ENCODE peak calls at places on chromosomes 11 and 22, in five cellular contexts. N is A549, G is OCI-LY7, Q is RWPE2, Y is lung. S is an unnamed sample.
A peak's percentile ranks its signal among the peaks of the same experiment; 100 is the strongest.

GRCh38 chr11:33646629-33647028 is 54.0 kb downstream of the C11orf91 start:
- DNase-seq in Y (no peak), Q (no peak), N (no peak), G (no peak), S (no peak)

GRCh38 chr11:107014871-107015270 is 3.4 kb downstream of the GUCY1A2 start:
- DNase-seq in N (no peak), G (no peak), Y (no peak), Q (no peak), S (no peak)

GRCh38 chr11:3002871-3003270 is 10.7 kb upstream of the NAP1L4 start:
- DNase-seq in Y (no peak), G (no peak), N (no peak), Q (no peak), S (no peak)

GRCh38 chr11:119786431-119787073 is 57.6 kb upstream of the NECTIN1 start:
- DNase-seq in Y (no peak), Q (no peak), G (no peak), N (no peak), S (no peak)

GRCh38 chr11:20027546-20028014 is 132.7 kb downstream of the DBX1 start:
- DNase-seq in Y (no peak), Q (no peak), N (no peak), G (no peak), S (no peak)

GRCh38 chr11:79237676-79238075 is 203.2 kb downstream of the TENM4 start:
- DNase-seq in Y (no peak), Q (no peak), G (no peak), N (no peak), S (no peak)

GRCh38 chr11:112042161-112042960 is 17.2 kb downstream of the DLAT start:
- DNase-seq in Q (no peak), N (no peak), Y (no peak), G (no peak), S (no peak)

GRCh38 chr11:3955299-3955665 is 99.8 kb downstream of the STIM1 start:
- DNase-seq in G (no peak), Y (no peak), Q (no peak), N (no peak), S (no peak)

GRCh38 chr11:120137187-120137610 is 714 bp downstream of the TRIM29 start:
- DNase-seq in Q (peak; percentile 47), G (no peak), N (no peak), Y (peak; percentile 27), S (no peak)

GRCh38 chr11:72333657-72334056 is 89.7 kb upstream of the PHOX2A start:
- DNase-seq in Y (no peak), G (peak; percentile 24), N (no peak), Q (no peak), S (peak; percentile 29)
- TF ChIP-seq CTCF in Y (no peak), G (peak; percentile 28), N (no peak), Q (no peak), S (no peak)

GRCh38 chr22:31341386-31342088 is 4.6 kb downstream of the PATZ1 start:
- DNase-seq in N (no peak), Q (no peak), Y (no peak), G (no peak), S (no peak)

GRCh38 chr22:31343235-31344191 is 2.6 kb downstream of the PATZ1 start:
- DNase-seq in Y (peak; percentile 87), G (peak; percentile 61), Q (no peak), N (no peak), S (no peak)

GRCh38 chr22:31340765-31341247 is 5.3 kb downstream of the PATZ1 start:
- DNase-seq in N (no peak), Y (no peak), G (no peak), Q (no peak), S (no peak)

GRCh38 chr22:31344369-31345330 is 1.5 kb downstream of the PATZ1 start:
- DNase-seq in Q (no peak), Y (peak; percentile 39), N (no peak), G (peak; percentile 65), S (peak; percentile 12)

DNA sequence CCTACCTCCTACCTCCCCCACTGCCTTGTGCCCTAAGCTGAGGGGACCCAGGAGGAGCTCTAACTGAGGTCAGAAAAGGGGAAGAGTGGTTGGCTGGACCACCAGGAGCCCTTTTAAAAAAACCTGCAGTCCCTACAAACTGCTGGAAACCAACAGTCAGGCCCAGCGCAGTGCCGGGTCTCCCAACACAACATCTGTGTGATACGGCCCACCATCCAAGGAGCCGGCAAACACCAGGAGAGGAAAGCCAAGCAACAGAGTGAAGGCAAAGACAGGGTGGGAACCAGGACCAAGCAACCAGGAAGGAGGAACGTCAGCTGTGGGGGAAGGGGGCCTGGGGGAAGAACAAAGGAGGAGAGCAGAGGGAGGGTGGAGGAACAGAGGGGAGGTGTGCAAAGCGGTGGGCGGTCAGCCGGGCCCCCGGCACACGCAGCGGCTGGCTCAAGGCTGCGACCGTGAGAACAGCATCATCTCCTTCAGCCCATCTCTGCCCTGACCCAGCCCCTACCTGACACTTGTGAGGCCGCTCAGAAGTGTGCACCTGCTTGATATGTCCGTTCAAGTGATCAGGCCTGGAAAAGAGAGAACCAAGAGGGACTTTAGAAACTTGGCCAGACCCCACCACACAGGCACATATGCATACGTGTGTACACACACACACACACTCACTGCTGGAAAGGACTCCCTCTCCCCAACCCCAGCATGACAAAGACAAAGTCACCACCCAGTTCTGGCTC is 3.6 kb downstream of the PATZ1 start:
- DNase-seq in Q (no peak), G (no peak), N (no peak), Y (no peak), S (no peak)
- H3K4me3 ChIP-seq in Q (no peak overlapping the region), G (peak overlapping the region; percentile 84), N (no peak overlapping the region), Y (no peak overlapping the region), S (peak overlapping the region; percentile 72)

GRCh38 chr11:45722144-45722543 is 56.7 kb upstream of the CHST1 start:
- DNase-seq in Y (no peak), Q (no peak), N (no peak), G (no peak), S (no peak)
- TF ChIP-seq CTCF in Y (no peak), Q (no peak), N (no peak), G (no peak), S (no peak)

GRCh38 chr11:65927904-65928397 is 8.7 kb downstream of the DRAP1 start:
- DNase-seq in Y (peak; percentile 39), Q (no peak), N (no peak), G (peak; percentile 46), S (peak; percentile 63)
- H3K4me3 ChIP-seq in Y (no peak overlapping the region), Q (no peak overlapping the region), N (no peak overlapping the region), G (peak overlapping the region; percentile 15), S (peak overlapping the region; percentile 42)

GRCh38 chr11:59141191-59141590 is 1.5 kb upstream of the FAM111A start:
- DNase-seq in N (no peak), Y (no peak), Q (no peak), G (no peak), S (no peak)

GRCh38 chr11:59141673-59142460 is 789 bp upstream of the FAM111A start:
- DNase-seq in G (no peak), N (no peak), Q (no peak), Y (no peak), S (no peak)

GRCh38 chr11:59144579-59145345 is 2.1 kb downstream of the FAM111A start:
- DNase-seq in Y (peak; percentile 81), N (peak; percentile 68), G (peak; percentile 93), Q (peak; percentile 91), S (peak; percentile 72)

GRCh38 chr11:59144096-59144495 is 1.4 kb downstream of the FAM111A start:
- DNase-seq in N (no peak), Q (no peak), G (peak; percentile 16), Y (no peak), S (no peak)

DNA sequence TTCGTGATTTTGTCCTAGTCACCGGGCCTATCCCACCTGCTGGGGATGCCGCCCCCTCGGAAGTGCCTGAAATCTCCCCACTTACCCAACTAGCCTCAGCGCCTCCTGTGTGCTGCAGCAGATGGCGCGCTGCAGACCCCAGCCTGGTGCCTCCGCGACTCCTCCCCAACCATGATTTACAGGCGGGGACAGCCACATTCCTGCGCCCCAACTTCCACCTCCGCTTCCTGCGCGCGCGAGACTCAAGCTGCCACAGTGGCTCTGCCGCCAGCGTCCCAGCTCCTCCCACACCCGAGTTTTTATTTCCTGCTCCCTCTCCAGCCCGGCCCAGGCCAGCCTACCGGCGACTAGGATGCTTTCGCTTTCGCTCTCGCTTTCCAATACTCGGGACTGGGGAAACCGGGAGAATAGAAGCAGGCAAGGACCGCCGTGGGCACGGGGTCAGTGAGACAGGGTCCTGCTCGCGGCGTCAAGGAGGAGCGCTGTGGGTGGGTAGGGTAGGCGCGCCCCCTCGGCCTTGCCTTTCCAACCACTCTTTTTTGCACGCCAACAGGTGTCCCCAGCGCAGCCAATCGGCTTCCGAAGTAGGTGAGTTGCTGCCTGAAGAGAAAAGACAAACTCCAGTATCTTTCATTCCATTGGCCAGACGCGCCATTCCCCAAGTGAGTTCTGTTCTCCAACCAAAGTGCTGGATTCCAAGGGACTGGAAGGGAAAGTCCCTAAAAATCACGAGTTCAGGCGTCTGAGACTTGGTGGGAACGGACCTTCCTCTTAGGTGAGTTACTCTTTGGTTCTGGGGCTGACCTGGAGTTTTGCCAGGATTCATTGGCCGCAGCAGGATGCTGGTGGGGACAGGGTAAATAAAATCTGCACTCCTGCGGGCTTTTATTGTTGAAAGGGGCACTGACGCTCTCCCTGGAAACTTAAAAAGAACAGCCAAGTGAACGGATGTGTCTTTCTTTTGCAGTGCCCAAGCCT is at the start of gene FAM111A:
- DNase-seq in N (peak; percentile 81), Y (peak; percentile 92), G (peak; percentile 81), Q (peak; percentile 90), S (peak; percentile 90)
- TF ChIP-seq CTCF in N (peak; percentile 34), Y (no peak), G (peak; percentile 75), Q (peak; percentile 53), S (peak; percentile 45)

DNA sequence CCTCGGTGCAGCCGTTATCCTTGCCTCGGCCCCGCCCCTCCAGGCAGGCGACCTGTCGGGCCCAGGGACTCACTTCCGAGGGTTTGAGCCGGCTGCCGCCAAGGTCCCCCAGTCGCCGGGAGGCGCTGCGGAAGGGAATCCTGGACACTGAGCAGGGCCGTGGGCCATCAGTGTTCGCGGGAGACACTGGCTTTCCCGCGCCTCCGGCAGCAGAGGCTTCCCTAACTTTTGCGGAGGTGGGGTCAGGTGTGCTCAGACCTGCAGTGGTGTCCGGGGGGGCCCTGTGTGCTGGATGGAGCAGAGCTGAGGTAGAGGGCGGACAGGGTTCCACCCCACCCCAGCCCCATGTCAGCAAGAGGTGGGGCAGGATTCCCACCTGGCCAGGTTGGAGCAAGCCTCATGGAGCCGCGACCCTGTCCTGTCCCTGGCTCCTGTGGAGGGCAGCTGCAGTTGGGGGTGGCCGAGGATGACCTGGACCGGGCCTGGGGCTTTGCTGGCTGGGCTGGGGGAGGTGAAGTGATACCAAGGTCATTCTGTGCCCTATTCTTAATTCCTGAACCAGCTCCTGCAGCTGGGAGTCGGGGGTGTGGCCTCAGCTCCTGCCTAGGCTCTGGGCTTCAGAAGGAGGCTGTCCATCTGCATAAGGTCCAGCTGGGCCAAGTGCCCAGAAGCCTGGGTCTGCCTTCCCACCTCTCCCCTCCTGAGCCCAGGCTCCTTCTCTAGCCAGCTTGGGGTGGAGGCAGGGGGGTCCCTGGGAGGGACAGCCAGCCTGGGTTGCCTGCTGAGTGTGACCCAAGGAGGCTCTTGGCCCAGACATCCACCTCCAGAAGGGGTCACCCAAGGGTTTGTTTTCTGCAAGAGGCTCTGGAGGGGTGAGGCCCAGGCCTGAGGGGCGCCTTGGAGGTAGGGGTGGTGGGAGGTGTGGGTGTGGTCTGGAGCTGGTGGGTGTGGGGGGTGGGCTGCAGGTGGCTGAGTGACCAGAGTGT is 8.4 kb downstream of the TSPAN4 start:
- DNase-seq in N (no peak), Y (no peak), Q (no peak), G (peak; percentile 36), S (no peak)
- H3K4me3 ChIP-seq in N (no peak overlapping the region), Y (no peak overlapping the region), Q (no peak overlapping the region), G (no peak overlapping the region), S (no peak overlapping the region)

DNA sequence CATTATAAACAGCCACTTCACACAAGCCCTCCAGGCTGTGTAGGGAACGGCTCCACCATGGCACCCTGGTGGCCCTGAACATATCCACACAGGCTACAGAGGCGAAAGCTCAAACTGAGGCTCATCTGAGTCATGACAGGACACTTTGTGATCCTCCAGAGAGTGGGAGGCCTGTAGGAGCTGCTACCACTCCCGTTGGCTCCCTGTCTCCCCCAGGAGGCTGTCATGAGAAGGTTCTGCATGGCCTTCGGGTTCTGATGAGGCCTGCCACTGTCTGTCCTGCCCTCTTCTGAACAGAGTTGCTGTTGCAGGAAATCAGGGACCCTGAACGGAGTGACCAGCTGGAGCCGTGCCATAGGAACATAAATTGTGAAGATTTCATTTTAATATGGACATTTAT is 23.8 kb upstream of the ALDH3B2 start:
- DNase-seq in Q (no peak), N (peak; percentile 34), G (peak; percentile 51), Y (no peak), S (no peak)
- TF ChIP-seq CTCF in Q (peak; percentile 15), N (no peak), G (peak; percentile 61), Y (no peak), S (no peak)

S was measured in CD8-positive, alpha-beta T cell.